ENCODE peak calls at places on chromosomes 11 and 22, in ten cellular contexts. X, T, S, N, M, Q, K, F, P and V are unnamed samples.

GRCh38 chr22:28147401-28147800 is 228.3 kb upstream of the PITPNB start:
- DNase-seq in X (no peak), T (no peak), S (no peak), N (no peak), M (no peak), Q (no peak), K (no peak), F (no peak), P (no peak), V (no peak)

GRCh38 chr11:73244589-73245240 is 26.6 kb downstream of the P2RY2 start:
- DNase-seq in X (no peak), T (no peak), S (no peak), N (no peak), M (no peak), Q (no peak), K (no peak), F (no peak), P (no peak), V (no peak)

GRCh38 chr11:59283825-59284772 is 71.4 kb upstream of the MPEG1 start:
- DNase-seq in X (peak; percentile 37), T (peak; percentile 91), S (no peak), N (peak; percentile 57), M (peak; percentile 45), Q (no peak), K (peak; percentile 38), F (peak; percentile 53), P (peak; percentile 71), V (no peak)

GRCh38 chr11:27678242-27678641 is 22.0 kb downstream of the BDNF start:
- DNase-seq in X (no peak), T (no peak), S (no peak), N (peak; percentile 87), M (no peak), Q (no peak), K (no peak), F (no peak), P (no peak), V (no peak)

GRCh38 chr22:43241138-43241597 is 54.2 kb upstream of the TTLL12 start:
- DNase-seq in X (no peak), T (no peak), S (no peak), N (no peak), M (no peak), Q (peak; percentile 85), K (no peak), F (no peak), P (no peak), V (peak; percentile 60)

GRCh38 chr22:39763276-39763675 is 130.3 kb downstream of the ENTHD1 start:
- DNase-seq in X (no peak), T (no peak), S (no peak), N (no peak), M (no peak), Q (no peak), K (no peak), F (no peak), P (no peak), V (no peak)

GRCh38 chr22:23142546-23143105 is 836 bp upstream of the RSPH14 start:
- DNase-seq in X (no peak), T (no peak), S (no peak), N (no peak), M (no peak), Q (no peak), K (no peak), F (no peak), P (no peak), V (no peak)

GRCh38 chr11:121722431-121723256 is 269.9 kb upstream of the SORL1-AS1 start:
- DNase-seq in X (peak; percentile 90), T (peak; percentile 96), S (peak; percentile 57), N (peak; percentile 89), M (peak; percentile 47), Q (peak; percentile 71), K (peak; percentile 74), F (peak; percentile 40), P (peak; percentile 83), V (peak; percentile 93)

GRCh38 chr11:36454551-36454950 is 55.5 kb downstream of the TRAF6 start:
- DNase-seq in X (no peak), T (no peak), S (no peak), N (no peak), M (no peak), Q (peak; percentile 69), K (no peak), F (no peak), P (no peak), V (peak; percentile 54)

GRCh38 chr11:36458129-36458918 is 51.7 kb downstream of the TRAF6 start:
- DNase-seq in X (no peak), T (no peak), S (no peak), N (no peak), M (no peak), Q (no peak), K (no peak), F (no peak), P (no peak), V (no peak)

GRCh38 chr11:36454991-36455611 is 55.0 kb downstream of the TRAF6 start:
- DNase-seq in X (peak; percentile 40), T (no peak), S (no peak), N (no peak), M (no peak), Q (peak; percentile 43), K (no peak), F (no peak), P (no peak), V (peak; percentile 46)

GRCh38 chr11:36455658-36456111 is 54.4 kb downstream of the TRAF6 start:
- DNase-seq in X (peak; percentile 92), T (no peak), S (no peak), N (peak; percentile 98), M (peak; percentile 24), Q (peak; percentile 73), K (peak; percentile 63), F (peak; percentile 36), P (peak; percentile 52), V (peak; percentile 78)

DNA sequence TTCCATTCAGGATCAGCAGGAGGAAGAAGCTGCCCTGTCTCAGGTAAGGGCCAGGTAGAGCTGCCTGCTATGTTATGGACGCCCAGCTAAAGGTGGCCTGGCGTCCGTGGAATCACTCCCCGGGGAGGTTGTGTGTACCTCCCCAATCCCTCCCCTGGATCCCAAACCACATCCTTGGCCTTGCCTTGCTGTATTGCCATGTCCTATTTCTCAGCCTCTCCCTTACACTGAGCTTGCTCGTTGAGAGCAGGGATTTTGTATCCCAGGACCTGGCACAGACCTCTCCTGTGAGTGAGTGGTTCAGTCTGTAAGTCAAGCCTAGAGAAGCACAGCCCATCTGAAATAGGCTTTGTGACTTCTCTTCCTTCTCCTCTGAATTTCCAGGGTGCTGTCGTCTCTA is 53.9 kb downstream of the TRAF6 start:
- DNase-seq in X (no peak), T (no peak), S (no peak), N (no peak), M (no peak), Q (peak; percentile 10), K (no peak), F (no peak), P (no peak), V (no peak)
- H3K27ac ChIP-seq in X (peak overlapping the region; percentile 85), T (peak overlapping the region; percentile 50), S (no peak overlapping the region), N (peak overlapping the region; percentile 95), M (peak overlapping the region; percentile 60), Q (peak overlapping the region; percentile 77), K (peak overlapping the region; percentile 74), F (peak overlapping the region; percentile 78), P (peak overlapping the region; percentile 78), V (peak overlapping the region; percentile 73)

GRCh38 chr11:65502852-65503603 is 4.2 kb downstream of the MALAT1 start:
- DNase-seq in X (peak; percentile 2), T (no peak), S (no peak), N (peak; percentile 64), M (no peak), Q (no peak), K (peak; percentile 21), F (no peak), P (peak; percentile 30), V (peak; percentile 17)

GRCh38 chr11:65501005-65501529 is 2.2 kb downstream of the MALAT1 start:
- DNase-seq in X (no peak), T (no peak), S (no peak), N (peak; percentile 42), M (no peak), Q (no peak), K (no peak), F (no peak), P (no peak), V (no peak)

GRCh38 chr11:65501530-65502273 is 2.9 kb downstream of the MALAT1 start:
- DNase-seq in X (peak; percentile 18), T (no peak), S (no peak), N (peak; percentile 56), M (no peak), Q (no peak), K (no peak), F (no peak), P (no peak), V (no peak)

GRCh38 chr11:65503606-65503922 is 4.7 kb downstream of the MALAT1 start:
- DNase-seq in X (no peak), T (no peak), S (no peak), N (peak; percentile 33), M (no peak), Q (no peak), K (no peak), F (no peak), P (no peak), V (no peak)

DNA sequence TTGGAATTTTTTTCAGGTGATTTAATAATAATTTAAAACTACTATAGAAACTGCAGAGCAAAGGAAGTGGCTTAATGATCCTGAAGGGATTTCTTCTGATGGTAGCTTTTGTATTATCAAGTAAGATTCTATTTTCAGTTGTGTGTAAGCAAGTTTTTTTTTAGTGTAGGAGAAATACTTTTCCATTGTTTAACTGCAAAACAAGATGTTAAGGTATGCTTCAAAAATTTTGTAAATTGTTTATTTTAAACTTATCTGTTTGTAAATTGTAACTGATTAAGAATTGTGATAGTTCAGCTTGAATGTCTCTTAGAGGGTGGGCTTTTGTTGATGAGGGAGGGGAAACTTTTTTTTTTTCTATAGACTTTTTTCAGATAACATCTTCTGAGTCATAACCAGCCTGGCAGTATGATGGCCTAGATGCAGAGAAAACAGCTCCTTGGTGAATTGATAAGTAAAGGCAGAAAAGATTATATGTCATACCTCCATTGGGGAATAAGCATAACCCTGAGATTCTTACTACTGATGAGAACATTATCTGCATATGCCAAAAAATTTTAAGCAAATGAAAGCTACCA is 3.5 kb downstream of the MALAT1 start:
- DNase-seq in X (peak; percentile 4), T (no peak), S (no peak), N (peak; percentile 61), M (no peak), Q (no peak), K (no peak), F (no peak), P (no peak), V (no peak)
- TF ChIP-seq POLR2A in X (no peak), T (no peak), S (no peak), N (no peak), M (no peak), Q (no peak), K (no peak), F (no peak), P (no peak), V (no peak)

GRCh38 chr11:107550304-107550703 is 15.2 kb downstream of the ALKBH8 start:
- DNase-seq in X (no peak), T (no peak), S (no peak), N (no peak), M (no peak), Q (no peak), K (no peak), F (no peak), P (no peak), V (no peak)

GRCh38 chr11:107545101-107545514 is 20.4 kb downstream of the ALKBH8 start:
- DNase-seq in X (no peak), T (no peak), S (no peak), N (peak; percentile 63), M (no peak), Q (no peak), K (no peak), F (no peak), P (no peak), V (no peak)

GRCh38 chr11:107549954-107550285 is 15.6 kb downstream of the ALKBH8 start:
- DNase-seq in X (no peak), T (no peak), S (no peak), N (no peak), M (no peak), Q (no peak), K (no peak), F (no peak), P (no peak), V (no peak)

DNA sequence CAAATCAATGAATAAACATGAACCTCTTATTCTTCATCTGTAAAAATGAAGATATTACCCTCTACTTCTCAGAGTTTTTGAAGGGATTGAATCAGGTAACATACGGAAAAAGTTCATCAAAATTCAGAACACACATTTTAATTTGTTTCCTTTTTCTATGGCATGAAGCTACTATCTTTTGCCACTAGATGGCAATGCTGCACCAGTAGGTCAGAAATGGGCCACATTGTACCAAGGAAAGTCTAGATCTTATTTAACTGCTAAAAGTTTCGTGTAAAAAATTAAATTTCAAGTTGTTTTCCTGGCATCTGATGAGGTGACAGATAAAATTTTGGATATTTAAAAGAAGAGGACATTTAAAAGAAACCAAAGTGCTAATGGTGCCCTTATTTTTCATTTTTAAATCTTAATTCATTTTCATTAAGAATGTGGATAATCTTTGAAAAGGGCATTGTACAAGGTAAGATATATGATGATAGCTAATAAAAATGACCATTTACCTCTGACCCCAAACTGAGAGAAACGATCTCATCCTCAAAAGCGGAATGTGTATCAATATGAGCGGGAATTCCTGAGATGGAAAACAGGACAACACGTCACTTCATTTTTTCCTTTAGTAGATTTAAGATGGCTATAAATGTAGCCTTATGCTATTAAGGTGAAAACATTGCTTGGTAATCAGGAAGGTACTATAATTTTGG is 16.1 kb downstream of the ALKBH8 start:
- DNase-seq in X (no peak), T (no peak), S (no peak), N (peak; percentile 51), M (no peak), Q (no peak), K (no peak), F (no peak), P (no peak), V (no peak)
- TF ChIP-seq CTCF in X (peak; percentile 75), T (peak; percentile 80), S (peak; percentile 88), N (peak; percentile 87), M (peak; percentile 82), Q (peak; percentile 63), K (peak; percentile 71), F (peak; percentile 44), P (peak; percentile 86), V (peak; percentile 63)

DNA sequence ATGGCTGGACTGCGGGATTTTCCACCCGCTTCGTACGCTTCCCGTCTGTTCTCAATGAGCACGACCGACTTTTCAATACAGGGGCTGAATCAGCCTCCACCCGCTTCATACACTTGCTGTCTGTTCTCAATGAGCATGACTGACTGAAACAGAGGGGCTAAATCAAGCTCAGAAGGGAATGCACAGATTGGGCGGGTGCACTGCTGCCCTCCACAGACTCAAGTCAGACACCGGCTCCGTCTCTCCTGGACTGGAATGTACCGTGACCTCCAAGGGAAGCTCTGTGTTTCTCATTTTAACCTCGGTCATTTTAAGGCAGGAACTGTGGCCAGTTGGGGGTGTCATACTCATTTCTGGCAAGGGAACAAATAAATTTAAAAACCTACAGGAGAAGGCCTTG is 48.4 kb downstream of the BRD1 start:
- DNase-seq in X (peak; percentile 24), T (no peak), S (peak; percentile 2), N (no peak), M (no peak), Q (no peak), K (no peak), F (no peak), P (no peak), V (no peak)
- H3K27ac ChIP-seq in X (no peak overlapping the region), T (no peak overlapping the region), S (no peak overlapping the region), N (no peak overlapping the region), M (no peak overlapping the region), Q (no peak overlapping the region), K (no peak overlapping the region), F (no peak overlapping the region), P (no peak overlapping the region), V (no peak overlapping the region)